ENCODE peak calls at places on chromosomes 7 and 10, in ten cellular contexts. V is central memory CD4-positive, alpha-beta T cell; Q is naive thymus-derived CD8-positive, alpha-beta T cell; R is GM04504; P is NCI-H345; I is Peyer's patch; W is NCI-H82; Z is Calu3; J is activated naive CD4-positive, alpha-beta T cell; M is T-cell. B is an unnamed sample.

GRCh38 chr10:26881600-26882331 is 21.0 kb upstream of the ABI1 start:
- DNase-seq in V (peak; percentile 40), Q (peak; percentile 53), R (peak; percentile 37), P (peak; percentile 41), I (no peak), W (peak; percentile 68), Z (peak; percentile 14), J (no peak), M (no peak), B (no peak)

GRCh38 chr7:128404143-128404681 is 5.6 kb downstream of the IMPDH1 start:
- DNase-seq in V (no peak), Q (no peak), R (no peak), P (peak; percentile 14), I (no peak), W (peak; percentile 49), Z (no peak), J (no peak), M (no peak), B (no peak)

GRCh38 chr7:70415179-70415972 is 716.6 kb upstream of the GALNT17 start:
- DNase-seq in V (no peak), Q (no peak), R (no peak), P (no peak), I (no peak), W (no peak), Z (no peak), J (no peak), M (no peak), B (no peak)

GRCh38 chr7:123569352-123569999 is 11.9 kb upstream of the NDUFA5 start:
- DNase-seq in V (no peak), Q (no peak), R (no peak), P (no peak), I (no peak), W (no peak), Z (no peak), J (no peak), M (no peak), B (no peak)

GRCh38 chr10:60134548-60134947 is 228.2 kb upstream of the CCDC6 start:
- DNase-seq in V (no peak), Q (no peak), R (no peak), P (no peak), I (no peak), W (no peak), Z (no peak), J (no peak), M (no peak), B (no peak)

GRCh38 chr10:77965294-77965693 is 38.7 kb upstream of the DLG5 start:
- DNase-seq in V (no peak), Q (no peak), R (peak; percentile 77), P (no peak), I (no peak), W (no peak), Z (no peak), J (no peak), M (no peak), B (no peak)

GRCh38 chr10:24569828-24570657 is 153.6 kb downstream of the ARHGAP21 start:
- DNase-seq in V (no peak), Q (no peak), R (no peak), P (no peak), I (no peak), W (no peak), Z (no peak), J (no peak), M (no peak), B (no peak)

GRCh38 chr10:129962092-129962494 is 2.0 kb downstream of the EBF3 start:
- DNase-seq in V (no peak), Q (no peak), R (no peak), P (peak; percentile 20), I (peak; percentile 6), W (peak; percentile 35), Z (no peak), J (no peak), M (no peak), B (no peak)

GRCh38 chr7:1418505-1419309 is 40.6 kb downstream of the MICALL2 start:
- DNase-seq in V (no peak), Q (no peak), R (no peak), P (peak; percentile 47), I (no peak), W (peak; percentile 67), Z (no peak), J (no peak), M (no peak), B (no peak)

GRCh38 chr7:81308643-81309354 is 389.9 kb upstream of the SEMA3C start:
- DNase-seq in V (no peak), Q (no peak), R (peak; percentile 47), P (peak; percentile 77), I (no peak), W (peak; percentile 57), Z (no peak), J (no peak), M (no peak), B (no peak)

GRCh38 chr10:66394287-66395063 is 531.4 kb upstream of the LRRTM3 start:
- DNase-seq in V (no peak), Q (no peak), R (no peak), P (no peak), I (no peak), W (no peak), Z (no peak), J (no peak), M (no peak), B (no peak)

GRCh38 chr10:119030421-119031250 is 1.1 kb downstream of the NANOS1 start:
- DNase-seq in V (peak; percentile 44), Q (peak; percentile 29), R (no peak), P (peak; percentile 66), I (peak; percentile 54), W (peak; percentile 81), Z (peak; percentile 46), J (peak; percentile 6), M (peak; percentile 39), B (no peak)

GRCh38 chr7:112399501-112399900 is 50.8 kb upstream of the IFRD1 start:
- DNase-seq in V (no peak), Q (no peak), R (no peak), P (no peak), I (no peak), W (no peak), Z (no peak), J (no peak), M (no peak), B (no peak)

GRCh38 chr10:132679217-132679595 is 106.7 kb downstream of the NKX6-2 start:
- DNase-seq in V (no peak), Q (no peak), R (no peak), P (no peak), I (no peak), W (no peak), Z (no peak), J (no peak), M (no peak), B (peak; percentile 34)

GRCh38 chr10:3477683-3478082 is 305.1 kb upstream of the PITRM1 start:
- DNase-seq in V (no peak), Q (no peak), R (no peak), P (no peak), I (no peak), W (no peak), Z (no peak), J (no peak), M (no peak), B (no peak)

GRCh38 chr7:42238709-42239395 is 1.8 kb upstream of the GLI3 start:
- DNase-seq in V (no peak), Q (no peak), R (peak; percentile 67), P (no peak), I (no peak), W (no peak), Z (no peak), J (no peak), M (no peak), B (no peak)

GRCh38 chr10:86775056-86775858 is 18.8 kb downstream of the BMPR1A start:
- DNase-seq in V (no peak), Q (no peak), R (no peak), P (no peak), I (no peak), W (no peak), Z (no peak), J (no peak), M (no peak), B (no peak)

GRCh38 chr7:121510302-121510701 is 114.2 kb upstream of the FAM3C start:
- DNase-seq in V (no peak), Q (peak; percentile 31), R (no peak), P (no peak), I (no peak), W (peak; percentile 17), Z (no peak), J (no peak), M (peak; percentile 3), B (no peak)

GRCh38 chr10:128511284-128511683 is 385.1 kb upstream of the MKI67 start:
- DNase-seq in V (no peak), Q (no peak), R (no peak), P (no peak), I (no peak), W (no peak), Z (no peak), J (no peak), M (no peak), B (no peak)

GRCh38 chr7:119413314-119413805 is 859.6 kb upstream of the KCND2 start:
- DNase-seq in V (no peak), Q (no peak), R (no peak), P (no peak), I (no peak), W (no peak), Z (no peak), J (no peak), M (no peak), B (no peak)

GRCh38 chr7:135523146-135523545 is 13.2 kb upstream of the CNOT4 start:
- DNase-seq in V (no peak), Q (no peak), R (no peak), P (no peak), I (no peak), W (no peak), Z (no peak), J (no peak), M (no peak), B (no peak)

GRCh38 chr10:80596391-80597257 is 58.9 kb downstream of the SH2D4B start:
- DNase-seq in V (peak; percentile 25), Q (peak; percentile 48), R (peak; percentile 1), P (no peak), I (peak; percentile 20), W (peak; percentile 63), Z (peak; percentile 52), J (no peak), M (peak; percentile 4), B (no peak)